ENCODE peak calls at places on chromosomes 3 and 15, in four cellular contexts. T is C1 segment of cervical spinal cord; Y is IMR-90; A is stimulated activated CD8-positive, alpha-beta memory T cell treated with anti-CD3 and anti-CD28 coated beads, Interleukin-15, amount 100 ng/mL, for 24 hours. V is an unnamed sample.

GRCh38 chr3:160210799-160211221 is 14.4 kb upstream of the C3orf80 start:
- DNase-seq in T (no peak), Y (peak; percentile 73), A (no peak), V (no peak)

GRCh38 chr3:50674349-50675178 is at the start of gene DOCK3:
- DNase-seq in T (peak; percentile 32), Y (peak; percentile 36), A (peak; percentile 35), V (peak; percentile 58)

GRCh38 chr3:25884981-25885380 is 95.1 kb downstream of the OXSM start:
- DNase-seq in T (no peak), Y (no peak), A (no peak), V (no peak)

GRCh38 chr3:169179193-169180122 is 484.1 kb downstream of the MECOM start:
- DNase-seq in T (no peak), Y (peak; percentile 18), A (no peak), V (no peak)

GRCh38 chr15:85289677-85290365 is 90.6 kb upstream of the AKAP13 start:
- DNase-seq in T (peak; percentile 8), Y (peak; percentile 31), A (no peak), V (no peak)

GRCh38 chr3:195732951-195733350 is 12.2 kb downstream of the MUC20 start:
- DNase-seq in T (no peak), Y (peak; percentile 36), A (no peak), V (no peak)

GRCh38 chr15:79451361-79451999 is 19.3 kb downstream of the MINAR1 start:
- DNase-seq in T (no peak), Y (no peak), A (no peak), V (no peak)

GRCh38 chr15:68819451-68820204 is 1.1 kb downstream of the ANP32A start:
- DNase-seq in T (peak; percentile 80), Y (peak; percentile 47), A (peak; percentile 27), V (peak; percentile 48)

GRCh38 chr15:32637704-32638103 is 3.8 kb upstream of the SCG5 start:
- DNase-seq in T (no peak), Y (no peak), A (no peak), V (no peak)

GRCh38 chr3:13303410-13303809 is 116.7 kb downstream of the NUP210 start:
- DNase-seq in T (no peak), Y (no peak), A (no peak), V (no peak)

GRCh38 chr3:29354894-29355293 is 74.0 kb downstream of the RBMS3 start:
- DNase-seq in T (no peak), Y (no peak), A (no peak), V (no peak)

GRCh38 chr3:63576826-63577225 is 75.6 kb upstream of the SNTN start:
- DNase-seq in T (no peak), Y (no peak), A (no peak), V (no peak)

GRCh38 chr15:48644827-48645557 is 517 bp downstream of the FBN1 start:
- DNase-seq in T (peak; percentile 75), Y (peak; percentile 62), A (no peak), V (no peak)

GRCh38 chr15:41852736-41853135 is 14.1 kb downstream of the PLA2G4B start:
- DNase-seq in T (no peak), Y (no peak), A (no peak), V (no peak)

GRCh38 chr15:89964555-89964954 is 36.6 kb upstream of the ZNF710 start:
- DNase-seq in T (no peak), Y (no peak), A (no peak), V (no peak)

GRCh38 chr15:24954783-24955548 is at the start of the genes SNRPN and SNURF:
- DNase-seq in T (peak; percentile 38), Y (peak; percentile 78), A (peak; percentile 30), V (peak; percentile 72)

GRCh38 chr3:26931891-26932290 is 309.3 kb downstream of the LRRC3B start:
- DNase-seq in T (no peak), Y (no peak), A (no peak), V (no peak)

GRCh38 chr3:194206375-194206774 is 70.4 kb downstream of the HES1 start:
- DNase-seq in T (no peak), Y (peak; percentile 2), A (no peak), V (no peak)

GRCh38 chr3:142363936-142364467 is 83.8 kb downstream of the XRN1 start:
- DNase-seq in T (no peak), Y (no peak), A (no peak), V (no peak)

GRCh38 chr3:8739757-8740508 is 6.3 kb downstream of the CAV3 start:
- DNase-seq in T (no peak), Y (peak; percentile 78), A (no peak), V (no peak)

GRCh38 chr15:73841756-73842590 is 31.4 kb upstream of the TBC1D21 start:
- DNase-seq in T (no peak), Y (no peak), A (no peak), V (no peak)